ENCODE peak calls at places on chromosome 12, in ten cellular contexts. M is stomach, U is K562, W is transverse colon, C is suprapubic skin, N is endothelial cell of umbilical vein, D is vagina, Z is sigmoid colon, O is HCT116, L is H1. J is an unnamed sample. For H3K4me1, the result is how much of the 10 kb centered on the place peaks cover.

GRCh38 chr12:31819427-31819826 is 90.6 kb upstream of the AMN1 start:
- DNase-seq in M (no peak), U (no peak), W (no peak), C (no peak), N (peak), D (no peak), Z (no peak), O (no peak), L (no peak), J (no peak)

GRCh38 chr12:64736771-64737170 is 22.4 kb downstream of the GNS start:
- DNase-seq in M (no peak), U (no peak), W (no peak), C (no peak), N (no peak), D (no peak), Z (no peak), O (no peak), L (no peak), J (no peak)

GRCh38 chr12:112907415-112908157 is 824 bp downstream of the OAS1 start:
- DNase-seq in M (no peak), U (no peak), W (peak), C (no peak), N (no peak), D (peak), Z (no peak), O (no peak), L (no peak), J (no peak)

GRCh38 chr12:6828671-6829531 is 694 bp downstream of the P3H3 start:
- DNase-seq in M (peak), U (peak), W (peak), C (peak), N (no peak), D (no peak), Z (peak), O (no peak), L (no peak), J (peak)

GRCh38 chr12:132559652-132560420 is 50.5 kb downstream of the LRCOL1 start:
- DNase-seq in M (peak), U (peak), W (peak), C (no peak), N (peak), D (no peak), Z (no peak), O (peak), L (no peak), J (peak)

GRCh38 chr12:97425380-97425779 is 37.2 kb upstream of the RMST start:
- DNase-seq in M (no peak), U (no peak), W (no peak), C (no peak), N (no peak), D (no peak), Z (no peak), O (no peak), L (no peak), J (no peak)

GRCh38 chr12:32949815-32950214 is 53.2 kb upstream of the PKP2 start:
- DNase-seq in M (no peak), U (no peak), W (no peak), C (no peak), N (no peak), D (no peak), Z (no peak), O (no peak), L (no peak), J (no peak)

GRCh38 chr12:132141976-132142678 is 2.0 kb downstream of the DDX51 start:
- DNase-seq in M (no peak), U (no peak), W (no peak), C (no peak), N (no peak), D (no peak), Z (no peak), O (no peak), L (no peak), J (no peak)

GRCh38 chr12:11653215-11653753 is 3.8 kb downstream of the ETV6 start:
- DNase-seq in M (no peak), U (no peak), W (peak), C (no peak), N (peak), D (no peak), Z (no peak), O (no peak), L (no peak), J (no peak)

GRCh38 chr12:18165889-18166288 is 75.9 kb upstream of the RERGL start:
- DNase-seq in M (no peak), U (no peak), W (no peak), C (no peak), N (no peak), D (no peak), Z (no peak), O (no peak), L (no peak), J (no peak)

GRCh38 chr12:27400856-27401255 is 45.7 kb upstream of the SMCO2 start:
- DNase-seq in M (no peak), U (no peak), W (no peak), C (no peak), N (no peak), D (no peak), Z (no peak), O (no peak), L (no peak), J (no peak)

GRCh38 chr12:76346798-76347420 is 1.3 kb downstream of the BBS10 start:
- DNase-seq in M (no peak), U (no peak), W (no peak), C (no peak), N (peak), D (no peak), Z (no peak), O (no peak), L (no peak), J (peak)

GRCh38 chr12:106790020-106790419 is 15.5 kb downstream of the RIC8B start:
- DNase-seq in M (no peak), U (no peak), W (no peak), C (no peak), N (no peak), D (no peak), Z (no peak), O (no peak), L (no peak), J (no peak)

GRCh38 chr12:24197517-24197916 is 248.0 kb upstream of the SOX5 start:
- DNase-seq in M (no peak), U (no peak), W (no peak), C (no peak), N (peak), D (no peak), Z (no peak), O (no peak), L (no peak), J (no peak)

GRCh38 chr12:8698132-8698829 is 490 bp downstream of the RIMKLB start:
- DNase-seq in M (peak), U (peak), W (peak), C (peak), N (peak), D (no peak), Z (peak), O (no peak), L (no peak), J (peak)

GRCh38 chr12:92546259-92546825 is 156.4 kb upstream of the PLEKHG7 start:
- DNase-seq in M (no peak), U (no peak), W (no peak), C (no peak), N (no peak), D (no peak), Z (no peak), O (no peak), L (no peak), J (no peak)

GRCh38 chr12:92544321-92544720 is 158.5 kb upstream of the PLEKHG7 start:
- DNase-seq in M (no peak), U (no peak), W (no peak), C (no peak), N (peak), D (no peak), Z (no peak), O (no peak), L (no peak), J (no peak)

GRCh38 chr12:92541024-92541423 is 161.8 kb upstream of the PLEKHG7 start:
- DNase-seq in M (no peak), U (no peak), W (no peak), C (no peak), N (no peak), D (no peak), Z (no peak), O (no peak), L (no peak), J (no peak)

GRCh38 chr12:92543359-92543758 is 159.4 kb upstream of the PLEKHG7 start:
- DNase-seq in M (peak), U (no peak), W (peak), C (no peak), N (no peak), D (no peak), Z (no peak), O (no peak), L (no peak), J (peak)

DNA sequence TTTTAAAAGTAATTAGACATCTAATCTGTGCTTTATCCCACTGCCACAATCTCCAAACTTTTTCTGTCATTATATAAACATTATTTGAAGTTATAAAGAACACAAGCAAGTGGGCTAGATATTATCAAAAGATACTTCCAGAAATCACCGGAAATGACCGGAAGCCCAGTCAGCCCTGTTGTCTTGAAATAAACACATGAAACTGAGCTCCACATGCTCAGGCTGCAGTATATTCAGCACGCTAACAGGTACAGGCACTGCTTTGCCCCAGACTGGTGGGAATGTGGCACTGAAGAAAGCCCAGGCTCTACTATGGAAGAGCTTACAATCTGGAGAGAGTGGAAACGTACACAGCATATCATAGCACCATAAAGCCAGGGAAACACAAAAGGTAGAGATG is 158.9 kb upstream of the PLEKHG7 start:
- DNase-seq in M (no peak), U (no peak), W (no peak), C (no peak), N (peak), D (no peak), Z (no peak), O (no peak), L (no peak), J (no peak)
- H3K4me1 ChIP-seq in M (half or more), U (under half), W (under half), C (under half), N (under half), D (under half), Z (under half), O (under half), L (under half), J (under half)

GRCh38 chr12:85041395-85041794 is 5.2 kb downstream of the LRRIQ1 start:
- DNase-seq in M (no peak), U (no peak), W (no peak), C (no peak), N (no peak), D (no peak), Z (no peak), O (no peak), L (no peak), J (no peak)

DNA sequence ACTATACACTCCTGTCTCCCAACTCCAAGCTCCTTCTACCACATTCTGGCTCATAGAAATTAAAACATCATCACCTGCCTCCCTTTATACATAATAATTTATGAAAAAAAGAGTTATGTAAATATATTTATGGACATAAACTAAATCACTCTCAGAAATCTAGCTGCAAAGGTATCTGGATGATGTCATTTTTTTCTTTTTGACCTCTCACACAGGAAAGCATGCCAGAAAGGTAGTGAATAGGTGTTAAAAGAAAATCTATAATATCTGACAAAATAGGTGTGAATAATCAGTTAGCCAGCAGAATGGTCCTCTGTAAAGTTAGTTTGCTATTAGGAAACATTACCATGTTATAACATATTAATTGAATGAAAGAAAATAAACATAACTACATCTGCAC is 7.7 kb downstream of the LRRIQ1 start:
- DNase-seq in M (no peak), U (no peak), W (no peak), C (no peak), N (no peak), D (no peak), Z (no peak), O (no peak), L (no peak), J (no peak)
- TF ChIP-seq POLR2A in M (no peak), U (no peak), W (no peak), C (no peak), N (no peak), D (no peak), Z (no peak), O (no peak), L (no peak), J (no peak)

DNA sequence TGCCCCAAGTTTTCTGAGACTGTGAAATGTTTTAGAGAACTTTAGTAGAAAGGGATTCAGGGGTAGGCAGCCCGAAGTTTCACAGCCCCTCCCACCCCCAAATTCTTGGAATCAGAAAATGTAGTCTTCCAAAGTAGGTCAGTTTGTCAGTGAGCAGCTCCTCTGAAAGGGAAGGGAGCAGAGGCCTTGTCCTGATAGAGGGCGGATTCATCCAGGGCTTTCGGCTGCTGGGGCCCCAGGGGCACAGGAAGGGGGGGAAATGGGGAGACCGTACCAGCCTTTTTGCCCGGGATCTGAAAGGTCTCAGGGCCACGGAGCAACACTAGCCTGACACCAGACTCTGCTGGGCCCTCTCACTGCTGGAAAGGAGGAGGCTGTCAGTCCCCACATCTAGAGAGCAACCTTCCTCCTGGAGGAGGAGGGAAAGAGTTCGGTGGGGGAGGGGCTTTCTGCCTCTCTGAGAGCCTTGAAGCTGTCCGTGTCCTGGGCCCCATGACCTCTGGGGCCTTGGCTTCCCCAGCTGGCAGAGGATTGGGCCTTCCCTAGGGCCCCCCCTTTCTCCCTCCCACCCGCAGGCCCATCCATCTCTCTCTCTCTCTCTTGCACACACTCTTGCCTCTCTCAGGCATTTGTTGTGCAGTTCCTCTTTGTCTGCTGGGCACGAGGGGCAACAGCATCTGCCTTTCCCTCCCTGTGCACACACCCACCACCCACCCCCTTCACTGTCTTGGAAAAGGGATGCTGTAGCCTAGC is at the start of gene IKZF4:
- DNase-seq in M (no peak), U (peak), W (no peak), C (no peak), N (no peak), D (no peak), Z (peak), O (no peak), L (no peak), J (no peak)
- TF ChIP-seq POLR2AphosphoS5 in M (no peak), U (peak), W (no peak), C (no peak), N (no peak), D (peak), Z (no peak), O (no peak), L (no peak), J (no peak)

DNA sequence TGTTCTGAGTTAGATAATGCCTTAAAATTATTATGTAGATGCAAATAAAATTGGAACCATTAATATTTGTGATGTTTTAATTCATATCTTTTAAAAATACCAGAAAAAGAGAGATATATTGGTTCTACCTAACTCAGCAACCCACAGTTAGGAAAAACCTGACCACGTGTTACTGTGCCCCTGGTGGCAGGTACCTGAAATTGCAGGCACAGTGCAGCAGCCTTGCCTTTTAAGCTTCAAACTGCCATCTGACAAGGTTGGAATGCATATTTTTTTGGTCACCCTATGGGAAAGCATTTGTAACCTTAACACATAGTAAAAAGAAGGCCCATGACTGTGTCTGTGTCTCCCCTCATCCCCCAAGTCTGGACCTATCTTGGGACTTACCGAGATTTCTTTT is 109.4 kb upstream of the NOS1 start:
- DNase-seq in M (no peak), U (peak), W (no peak), C (no peak), N (no peak), D (no peak), Z (no peak), O (no peak), L (no peak), J (no peak)
- H3K4me1 ChIP-seq in M (under half), U (under half), W (under half), C (under half), N (under half), D (under half), Z (under half), O (under half), L (under half), J (under half)

DNA sequence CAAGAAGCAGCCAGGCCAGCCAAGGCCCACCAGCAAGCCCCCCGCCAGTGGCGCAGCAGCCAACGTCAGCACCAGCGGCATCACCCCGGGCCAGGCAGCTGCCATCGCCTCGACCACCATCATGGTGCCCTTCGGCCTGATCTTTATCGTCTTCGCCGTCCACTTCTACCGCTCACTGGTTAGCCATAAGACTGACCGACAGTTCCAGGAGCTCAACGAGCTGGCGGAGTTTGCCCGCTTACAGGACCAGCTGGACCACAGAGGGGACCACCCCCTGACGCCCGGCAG is 15.0 kb downstream of the ORAI1 start:
- DNase-seq in M (no peak), U (peak), W (no peak), C (no peak), N (no peak), D (no peak), Z (no peak), O (no peak), L (no peak), J (no peak)
- TF ChIP-seq POLR2A in M (no peak), U (no peak), W (no peak), C (no peak), N (no peak), D (no peak), Z (no peak), O (no peak), L (no peak), J (no peak)

DNA sequence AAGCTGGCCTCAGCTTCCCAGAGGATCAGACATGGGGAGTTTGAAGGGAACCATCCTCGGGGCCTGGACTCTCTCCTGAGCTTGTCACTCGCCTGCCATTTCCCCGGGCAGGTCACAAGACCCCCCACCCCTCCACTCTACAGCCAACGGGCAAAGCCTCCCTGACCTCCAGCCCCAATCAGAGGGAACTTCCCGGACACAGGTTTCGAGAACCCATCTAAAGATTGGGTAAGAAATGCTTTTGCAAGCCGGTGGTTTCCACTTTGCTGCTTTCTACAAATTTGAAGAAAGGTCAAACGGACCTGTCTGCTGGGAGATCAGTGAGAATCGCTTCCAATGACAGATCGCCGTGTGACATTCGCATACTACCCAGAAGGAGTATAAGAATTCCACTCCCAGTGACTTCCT is 89.6 kb downstream of the SCARB1 start:
- DNase-seq in M (no peak), U (no peak), W (no peak), C (no peak), N (no peak), D (no peak), Z (no peak), O (no peak), L (no peak), J (no peak)
- TF ChIP-seq POLR2AphosphoS5 in M (no peak), U (no peak), W (no peak), C (no peak), N (no peak), D (no peak), Z (no peak), O (no peak), L (no peak), J (no peak)

GRCh38 chr12:52630104-52630500 is 11.7 kb upstream of the KRT73 start:
- DNase-seq in M (no peak), U (no peak), W (no peak), C (no peak), N (no peak), D (peak), Z (no peak), O (no peak), L (no peak), J (no peak)
- H3K4me1 ChIP-seq in M (under half), U (under half), W (under half), C (under half), N (under half), D (under half), Z (under half), O (under half), L (under half), J (under half)

GRCh38 chr12:57896437-57897201 is 44.7 kb upstream of the ATP23 start:
- DNase-seq in M (peak), U (no peak), W (peak), C (peak), N (peak), D (no peak), Z (peak), O (no peak), L (no peak), J (peak)

GRCh38 chr12:57895337-57896138 is 45.8 kb upstream of the ATP23 start:
- DNase-seq in M (no peak), U (no peak), W (no peak), C (no peak), N (no peak), D (no peak), Z (no peak), O (no peak), L (no peak), J (no peak)

GRCh38 chr12:57893460-57894353 is 47.2 kb upstream of the CTDSP2 start:
- DNase-seq in M (peak), U (peak), W (peak), C (peak), N (peak), D (no peak), Z (peak), O (no peak), L (no peak), J (peak)

GRCh38 chr12:57896139-57896436 is 45.3 kb upstream of the ATP23 start:
- DNase-seq in M (no peak), U (no peak), W (no peak), C (no peak), N (no peak), D (no peak), Z (no peak), O (no peak), L (no peak), J (no peak)

DNA sequence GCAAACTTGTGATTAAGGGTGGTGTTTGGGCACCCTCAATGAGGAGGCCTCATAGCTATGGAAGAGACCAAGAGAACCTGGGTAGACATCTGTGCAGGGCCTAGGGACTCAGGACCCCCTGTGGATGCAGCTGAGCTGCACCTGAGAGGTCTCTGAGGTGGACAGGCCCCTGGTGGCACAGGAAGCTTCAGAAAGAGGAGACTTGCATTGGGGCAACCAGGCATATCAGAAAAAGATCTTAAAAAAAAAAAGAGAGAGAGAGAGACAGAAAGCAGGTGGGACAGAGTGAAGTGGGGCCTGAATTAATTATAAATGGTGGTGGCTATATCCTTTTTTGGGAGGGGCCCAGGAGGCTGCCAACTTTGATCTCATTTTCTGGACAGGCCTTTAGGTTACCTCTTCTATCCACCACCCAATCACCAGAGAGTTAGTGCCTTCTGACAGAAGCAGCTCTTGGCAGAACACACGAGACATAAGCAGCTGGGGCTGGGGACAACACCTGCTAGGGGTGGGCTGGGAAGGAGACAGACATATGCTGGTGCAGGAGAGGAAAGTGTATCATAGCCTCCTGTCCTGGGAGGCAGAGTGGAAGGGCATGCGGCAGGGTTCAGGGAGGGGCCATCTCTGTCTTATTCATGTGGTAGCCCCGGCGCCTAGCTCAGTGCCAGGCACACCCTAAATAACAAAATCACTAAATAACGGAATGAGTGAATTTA is 46.6 kb upstream of the ATP23 start:
- DNase-seq in M (no peak), U (no peak), W (no peak), C (no peak), N (no peak), D (no peak), Z (no peak), O (no peak), L (no peak), J (no peak)
- TF ChIP-seq POLR2A in M (no peak), U (no peak), W (no peak), C (no peak), N (no peak), D (no peak), Z (no peak), O (no peak), L (no peak), J (no peak)